ENCODE peak calls at places on chromosome 6, in six cellular contexts. L, N, V, D, K and C are unnamed samples.

GRCh38 chr6:37783025-37783825 is 36.3 kb upstream of the ZFAND3 start:
- DNase-seq in L (no peak), N (no peak), V (no peak), D (peak; percentile 28), K (no peak), C (no peak)

GRCh38 chr6:89048985-89049384 is 31.6 kb upstream of the PNRC1 start:
- DNase-seq in L (no peak), N (no peak), V (peak; percentile 72), D (peak; percentile 53), K (no peak), C (no peak)

GRCh38 chr6:49966334-49966733 is 2.4 kb upstream of the DEFB114 start:
- DNase-seq in L (no peak), N (no peak), V (no peak), D (no peak), K (no peak), C (no peak)

GRCh38 chr6:27188206-27188884 is 59.2 kb upstream of the PRSS16 start:
- DNase-seq in L (peak; percentile 48), N (peak; percentile 80), V (peak; percentile 58), D (peak; percentile 79), K (peak; percentile 77), C (no peak)

GRCh38 chr6:74964871-74965441 is 240.9 kb downstream of the COL12A1 start:
- DNase-seq in L (no peak), N (no peak), V (no peak), D (no peak), K (no peak), C (no peak)

GRCh38 chr6:28941681-28942448 is 18.1 kb upstream of the TRIM27 start:
- DNase-seq in L (no peak), N (no peak), V (no peak), D (peak; percentile 92), K (no peak), C (no peak)

GRCh38 chr6:121963826-121964225 is 435.6 kb upstream of the HSF2 start:
- DNase-seq in L (no peak), N (no peak), V (no peak), D (no peak), K (no peak), C (no peak)

GRCh38 chr6:28117386-28118050 is 6.9 kb upstream of the ZSCAN16 start:
- DNase-seq in L (no peak), N (no peak), V (no peak), D (peak; percentile 11), K (no peak), C (no peak)

GRCh38 chr6:137647762-137648412 is 153.7 kb upstream of the OLIG3 start:
- DNase-seq in L (no peak), N (no peak), V (no peak), D (peak; percentile 70), K (no peak), C (no peak)

GRCh38 chr6:92534109-92534508 is 885.2 kb downstream of the EPHA7 start:
- DNase-seq in L (no peak), N (no peak), V (no peak), D (no peak), K (no peak), C (no peak)

GRCh38 chr6:39057251-39058155 is 8.9 kb downstream of the GLP1R start:
- DNase-seq in L (no peak), N (no peak), V (no peak), D (no peak), K (peak; percentile 43), C (no peak)

GRCh38 chr6:168156742-168157265 is 77.8 kb upstream of the FRMD1 start:
- DNase-seq in L (no peak), N (no peak), V (no peak), D (no peak), K (no peak), C (no peak)

GRCh38 chr6:130947464-130947863 is 115.6 kb downstream of the EPB41L2 start:
- DNase-seq in L (no peak), N (no peak), V (no peak), D (no peak), K (no peak), C (no peak)

GRCh38 chr6:130945401-130945919 is 117.6 kb downstream of the EPB41L2 start:
- DNase-seq in L (no peak), N (no peak), V (no peak), D (peak; percentile 10), K (no peak), C (no peak)

GRCh38 chr6:130943738-130944137 is 116.5 kb downstream of the SMLR1 start:
- DNase-seq in L (peak; percentile 31), N (peak; percentile 61), V (no peak), D (no peak), K (no peak), C (no peak)

GRCh38 chr6:130944486-130944885 is 117.3 kb downstream of the SMLR1 start:
- DNase-seq in L (no peak), N (no peak), V (no peak), D (no peak), K (no peak), C (no peak)

DNA sequence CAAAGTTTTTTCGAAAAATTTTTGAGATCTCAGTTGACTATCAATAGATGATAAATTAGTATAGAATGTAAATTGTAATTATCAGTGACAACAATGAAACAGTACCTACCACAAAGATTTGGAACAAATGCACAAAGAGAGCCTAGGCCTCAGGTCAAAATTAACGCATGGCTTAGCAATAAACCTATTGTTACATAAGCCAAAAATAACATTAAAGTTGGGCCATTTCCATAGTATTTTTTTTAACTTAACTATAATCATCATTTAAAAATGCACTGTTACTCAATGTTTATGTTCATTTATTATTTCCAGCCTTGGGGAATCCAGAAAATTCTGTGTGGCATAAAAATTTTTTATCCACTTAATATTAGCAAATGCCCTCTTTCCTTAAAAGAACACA is 117.0 kb downstream of the EPB41L2 start:
- DNase-seq in L (no peak), N (no peak), V (no peak), D (peak; percentile 23), K (no peak), C (no peak)
- H3K4me1 ChIP-seq in L (peaks cover 10% of the 10 kb centered on the region), N (no peaks in the 10 kb centered on the region), V (peaks cover 10% of the 10 kb centered on the region), D (peaks cover 16% of the 10 kb centered on the region), K (peaks cover 6% of the 10 kb centered on the region), C (peaks cover 7% of the 10 kb centered on the region)

DNA sequence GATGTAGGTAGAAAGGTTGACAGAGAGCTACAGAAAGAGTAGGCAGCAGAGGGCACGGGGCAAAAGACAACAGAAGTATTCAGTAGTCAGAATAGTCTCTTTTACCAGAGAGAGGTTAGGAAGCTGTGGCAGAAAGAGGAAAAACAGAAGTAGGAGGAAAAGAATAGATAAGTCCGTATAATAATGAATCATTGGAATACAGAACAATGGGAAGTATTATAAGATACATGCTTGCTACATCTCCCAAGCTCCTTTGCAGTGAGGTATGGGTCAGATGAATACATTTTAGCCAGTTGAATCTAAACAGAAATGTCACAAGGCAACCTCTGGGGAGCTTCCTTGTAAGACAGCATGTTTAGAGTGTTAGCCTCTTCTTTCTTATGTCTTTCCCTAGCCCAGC is 570.5 kb upstream of the CITED2 start:
- DNase-seq in L (no peak), N (no peak), V (no peak), D (peak; percentile 8), K (no peak), C (no peak)
- H3K4me3 ChIP-seq in L (no peak overlapping the region), N (no peak overlapping the region), V (no peak overlapping the region), D (no peak overlapping the region), K (no peak overlapping the region), C (no peak overlapping the region)

DNA sequence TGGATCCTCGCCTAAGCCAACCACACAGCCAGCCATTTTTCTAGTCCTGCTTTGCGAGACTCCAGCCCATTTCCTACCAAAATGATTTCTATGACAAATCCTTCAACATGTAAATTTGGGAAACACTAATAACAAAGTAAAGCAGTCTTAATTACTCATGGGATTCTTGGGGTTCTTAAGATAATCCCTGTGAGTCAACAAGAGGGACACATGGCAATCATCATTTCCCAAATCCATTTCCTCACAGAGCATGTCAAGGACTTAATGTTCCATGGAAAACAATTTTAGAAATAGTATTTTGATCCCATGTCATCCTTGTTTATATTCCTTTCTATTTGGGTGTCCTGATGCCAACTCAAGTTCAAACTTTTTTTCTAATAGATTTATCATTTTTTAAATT is 322.7 kb upstream of the NOX3 start:
- DNase-seq in L (no peak), N (no peak), V (no peak), D (no peak), K (no peak), C (no peak)
- TF ChIP-seq CTCF in L (no peak), N (no peak), V (no peak), D (no peak), K (no peak), C (no peak)

DNA sequence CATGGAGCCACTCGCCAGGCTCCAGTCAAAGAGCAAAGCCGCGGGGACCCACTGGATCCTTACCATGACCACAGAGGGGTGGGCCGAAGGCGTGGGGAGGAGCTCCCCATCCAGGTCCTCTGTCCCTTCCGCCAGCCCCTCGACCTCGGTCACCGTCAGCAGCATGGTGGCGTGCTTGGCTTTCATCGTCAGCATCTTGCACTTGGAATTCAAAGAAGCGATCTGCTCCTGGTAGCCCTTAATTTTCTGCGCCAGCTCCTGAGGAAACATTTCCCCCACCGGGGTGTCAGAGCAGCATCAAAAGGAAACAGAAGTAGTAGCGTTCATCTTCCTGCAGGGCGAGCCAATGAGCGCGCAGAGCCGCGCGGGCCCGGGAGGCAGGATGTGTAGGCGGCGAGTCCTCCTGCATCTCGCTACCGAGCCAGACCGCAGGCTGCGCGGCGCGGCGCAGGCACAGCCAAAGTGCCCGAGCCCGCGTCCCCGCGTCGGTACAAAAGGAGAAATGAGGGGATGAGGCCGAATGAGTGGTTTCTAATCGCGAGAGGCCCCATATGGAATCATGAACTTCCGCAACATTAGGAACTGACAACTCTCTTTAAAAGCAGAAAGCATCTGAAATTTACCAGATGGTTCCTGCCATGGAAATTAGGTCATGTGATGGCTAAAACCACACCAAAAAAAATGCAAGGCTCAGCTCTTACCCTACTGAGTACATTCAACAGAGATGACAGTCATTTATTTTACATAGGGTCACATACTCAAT is 335.2 kb downstream of the SYNE1 start:
- DNase-seq in L (peak; percentile 82), N (peak; percentile 95), V (peak; percentile 84), D (peak; percentile 82), K (peak; percentile 90), C (peak; percentile 76)
- H3K4me1 ChIP-seq in L (no peaks in the 10 kb centered on the region), N (peaks cover 7% of the 10 kb centered on the region), V (peaks cover 9% of the 10 kb centered on the region), D (peaks cover 8% of the 10 kb centered on the region), K (peaks cover 31% of the 10 kb centered on the region), C (peaks cover 11% of the 10 kb centered on the region)

DNA sequence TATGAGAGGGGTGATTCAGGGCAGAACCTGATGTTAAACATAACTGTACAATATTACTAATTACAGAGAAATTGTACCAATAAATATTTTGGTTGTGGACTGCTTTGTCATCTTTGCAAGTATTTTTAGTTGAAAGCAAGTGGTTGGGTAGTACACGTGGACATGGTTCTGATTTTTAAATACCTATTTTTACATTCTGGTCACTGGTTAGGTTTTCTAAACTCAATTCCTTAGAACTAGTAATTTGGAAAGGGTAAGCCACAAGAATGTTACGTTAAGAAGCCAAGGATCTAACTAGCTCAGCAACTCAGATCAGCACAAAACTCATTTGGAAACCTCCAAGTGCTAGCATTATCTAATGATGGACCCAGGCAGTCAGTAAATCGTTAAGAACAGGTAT is 2.7 kb downstream of the EPB41L2 start:
- DNase-seq in L (no peak), N (no peak), V (no peak), D (peak; percentile 49), K (no peak), C (no peak)
- H3K4me3 ChIP-seq in L (no peak overlapping the region), N (no peak overlapping the region), V (peak overlapping the region; percentile 97), D (peak overlapping the region; percentile 87), K (no peak overlapping the region), C (no peak overlapping the region)

DNA sequence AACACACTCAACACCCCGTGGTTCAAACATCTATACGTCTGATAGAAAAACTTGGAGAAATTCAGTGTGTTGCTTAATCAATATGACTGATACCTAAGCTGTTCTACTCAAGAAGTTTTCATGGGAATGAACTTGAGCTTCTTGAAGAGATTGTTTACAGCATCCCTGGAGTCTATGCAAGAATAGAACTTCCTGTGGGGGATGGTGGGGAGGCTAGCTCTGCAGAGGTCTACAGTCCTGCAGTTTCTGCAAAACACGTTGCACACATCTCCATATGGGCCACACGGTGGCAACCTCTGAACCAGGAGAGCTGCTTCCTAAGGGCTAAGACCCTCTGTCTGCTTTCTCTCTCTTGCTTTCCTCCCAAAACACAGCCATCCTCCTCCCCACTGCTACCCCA is 32.7 kb upstream of the FANCE start:
- DNase-seq in L (no peak), N (no peak), V (peak; percentile 16), D (peak; percentile 31), K (no peak), C (no peak)
- TF ChIP-seq CTCF in L (no peak), N (no peak), V (no peak), D (no peak), K (no peak), C (peak; percentile 26)